ENCODE peak calls at places on chromosome 6, in eight cellular contexts. R is AG10803, D is epithelial cell of esophagus, S is cardiac muscle cell, V is IMR-90, N is cardiac fibroblast, U is fibroblast of mammary gland, O is aorta. Z is an unnamed sample.

GRCh38 chr6:149963212-149963461 is 606 bp upstream of the ULBP1 start:
- DNase-seq in O (no peak), N (peak; percentile 50), R (peak; percentile 64), D (peak; percentile 37), U (no peak), S (peak; percentile 40), V (peak; percentile 40), Z (no peak)

GRCh38 chr6:32641122-32641521 is 3.9 kb downstream of the HLA-DQA1 start:
- DNase-seq in N (no peak), U (no peak), O (no peak), S (no peak), V (no peak), R (no peak), D (no peak), Z (no peak)

GRCh38 chr6:39962831-39963230 is 28.6 kb upstream of the MOCS1 start:
- DNase-seq in N (peak; percentile 71), S (no peak), R (peak; percentile 50), U (no peak), O (no peak), V (peak; percentile 70), D (no peak), Z (no peak)

GRCh38 chr6:170134077-170135040 is 156.5 kb downstream of the DLL1 start:
- DNase-seq in R (no peak), D (no peak), N (no peak), S (peak; percentile 62), U (no peak), O (peak; percentile 74), V (no peak), Z (no peak)

GRCh38 chr6:2990179-2990931 is 9.3 kb upstream of the NQO2 start:
- DNase-seq in U (peak; percentile 26), V (no peak), O (no peak), R (peak; percentile 44), N (peak; percentile 48), S (peak; percentile 48), D (peak; percentile 42), Z (no peak)

GRCh38 chr6:90375681-90376439 is 79.2 kb upstream of the BACH2 start:
- DNase-seq in D (peak; percentile 41), O (no peak), R (peak; percentile 72), N (peak; percentile 54), U (peak; percentile 90), V (peak; percentile 87), S (peak; percentile 42), Z (no peak)

GRCh38 chr6:116190550-116190949 is 63.3 kb downstream of the TSPYL4 start:
- DNase-seq in V (peak; percentile 88), N (peak; percentile 80), U (peak; percentile 74), D (no peak), S (peak; percentile 93), R (peak; percentile 94), O (no peak), Z (no peak)

GRCh38 chr6:16316741-16317251 is 78.4 kb downstream of the GMPR start:
- DNase-seq in S (peak; percentile 48), V (peak; percentile 89), N (peak; percentile 64), U (peak; percentile 83), D (peak; percentile 61), R (peak; percentile 45), O (no peak), Z (no peak)

GRCh38 chr6:97850458-97851218 is 567.6 kb upstream of the MMS22L start:
- DNase-seq in U (peak; percentile 63), N (no peak), V (no peak), S (peak; percentile 3), D (peak; percentile 20), R (peak; percentile 37), O (no peak), Z (no peak)
- H3K4me3 ChIP-seq in U (no peak overlapping the region), N (no peak overlapping the region), V (no peak overlapping the region), S (no peak overlapping the region), D (no peak overlapping the region), R (peak overlapping the region; percentile 21), O (no peak overlapping the region), Z (no peak overlapping the region)

GRCh38 chr6:12605888-12606345 is 110.7 kb upstream of the PHACTR1 start:
- DNase-seq in U (peak; percentile 71), D (peak; percentile 85), O (no peak), S (peak; percentile 79), R (peak; percentile 74), V (peak; percentile 75), N (peak; percentile 84), Z (no peak)
- H3K4me3 ChIP-seq in U (no peak overlapping the region), D (no peak overlapping the region), O (no peak overlapping the region), S (no peak overlapping the region), R (no peak overlapping the region), V (no peak overlapping the region), N (no peak overlapping the region), Z (no peak overlapping the region)

DNA sequence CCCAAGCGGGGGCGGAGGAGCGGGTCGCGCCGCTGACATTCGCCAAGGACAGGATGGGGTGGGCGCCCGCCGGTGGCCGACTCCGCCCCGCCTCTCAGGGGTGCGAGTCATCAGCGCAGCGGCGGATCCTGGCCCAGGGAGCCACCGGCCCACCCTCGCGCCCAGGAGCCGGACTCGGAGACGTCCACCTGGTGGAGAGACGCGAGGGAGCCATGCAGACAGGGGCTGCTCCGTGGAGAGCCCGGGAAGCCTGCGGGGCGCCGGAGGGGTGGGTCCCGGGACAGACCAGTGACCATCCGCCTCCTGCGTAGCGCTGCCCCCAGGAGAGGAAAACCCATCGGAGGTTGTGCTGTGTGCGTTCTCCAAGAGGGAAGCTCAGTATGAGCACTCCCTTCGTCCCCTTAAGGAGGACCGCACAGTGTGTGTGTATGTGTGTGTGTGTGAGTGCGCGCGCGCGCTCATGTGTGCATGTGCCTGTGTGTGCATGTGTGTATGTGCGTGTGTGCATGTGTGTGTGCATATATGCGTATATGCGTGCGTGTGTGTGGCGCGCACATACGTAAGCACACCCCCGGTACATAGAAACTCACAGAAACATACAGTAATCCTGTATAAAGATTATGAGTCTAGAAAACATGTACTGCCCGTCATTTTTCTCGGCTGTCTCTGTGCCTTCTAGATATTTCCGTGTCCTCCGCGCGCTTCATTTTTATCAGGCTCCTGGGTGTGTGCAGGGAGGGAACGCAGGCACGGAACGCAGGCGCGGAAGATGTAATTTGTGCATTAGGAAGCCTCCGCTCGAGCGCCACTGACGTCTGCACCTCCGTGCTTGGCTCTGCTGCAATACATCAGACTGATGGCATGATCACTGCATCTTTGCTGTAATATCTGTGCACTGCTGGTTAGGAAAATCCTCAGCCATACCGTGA is 158.9 kb downstream of the TBXT start:
- DNase-seq in D (no peak), R (peak; percentile 68), U (peak; percentile 73), S (peak; percentile 84), V (peak; percentile 88), N (peak; percentile 65), O (no peak), Z (no peak)
- H3K4me3 ChIP-seq in D (no peak overlapping the region), R (peak overlapping the region; percentile 64), U (peak overlapping the region; percentile 29), S (peak overlapping the region; percentile 43), V (peak overlapping the region; percentile 48), N (peak overlapping the region; percentile 46), O (no peak overlapping the region), Z (peak overlapping the region; percentile 42)

GRCh38 chr6:28791002-28791383 is 132.8 kb downstream of the TRIM27 start:
- DNase-seq in N (no peak), U (no peak), S (no peak), R (no peak), O (no peak), D (no peak), V (no peak), Z (no peak)
- H3K4me3 ChIP-seq in N (no peak overlapping the region), U (no peak overlapping the region), S (no peak overlapping the region), R (no peak overlapping the region), O (no peak overlapping the region), D (no peak overlapping the region), V (no peak overlapping the region), Z (no peak overlapping the region)

DNA sequence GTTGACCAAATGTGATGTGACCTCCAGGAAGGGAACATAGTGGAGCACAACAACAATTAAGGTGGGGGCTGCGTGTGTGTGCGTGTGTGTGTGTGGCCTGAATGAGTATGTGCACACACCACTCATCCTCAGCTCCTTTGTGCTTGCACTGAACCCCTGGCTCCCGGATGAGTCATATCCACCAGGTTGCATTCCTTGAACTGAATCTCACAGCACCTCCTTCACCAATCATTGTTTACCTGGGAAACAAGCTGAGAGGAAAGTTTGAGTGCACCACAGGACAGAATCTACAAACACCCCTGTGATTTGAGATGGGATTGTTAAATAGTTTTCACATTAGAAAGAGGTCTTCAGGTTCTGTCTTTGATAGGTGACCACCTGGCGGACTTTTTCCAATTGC is 33.7 kb upstream of the GPR6 start:
- DNase-seq in D (peak; percentile 91), U (no peak), S (no peak), V (no peak), R (no peak), O (no peak), N (no peak), Z (no peak)
- H3K4me3 ChIP-seq in D (no peak overlapping the region), U (no peak overlapping the region), S (no peak overlapping the region), V (no peak overlapping the region), R (no peak overlapping the region), O (no peak overlapping the region), N (no peak overlapping the region), Z (no peak overlapping the region)

GRCh38 chr6:31558318-31558625 is 10.9 kb downstream of the NFKBIL1 start:
- DNase-seq in N (no peak), O (no peak), V (no peak), S (no peak), U (no peak), R (no peak), D (no peak), Z (no peak)

GRCh38 chr6:31560697-31561058 is 11.4 kb upstream of the LTA start:
- DNase-seq in R (no peak), S (no peak), V (no peak), U (no peak), N (no peak), O (no peak), D (no peak), Z (no peak)

GRCh38 chr6:31558631-31559500 is 11.5 kb downstream of the NFKBIL1 start:
- DNase-seq in S (peak; percentile 52), R (peak; percentile 48), V (no peak), U (no peak), D (no peak), N (peak; percentile 58), O (no peak), Z (no peak)

GRCh38 chr6:31559958-31560696 is 12.0 kb upstream of the LTA start:
- DNase-seq in N (peak; percentile 76), S (peak; percentile 76), U (peak; percentile 64), R (peak; percentile 67), D (peak; percentile 51), V (peak; percentile 52), O (peak; percentile 80), Z (no peak)

GRCh38 chr6:31559606-31559957 is 12.2 kb downstream of the NFKBIL1 start:
- DNase-seq in U (no peak), R (no peak), O (no peak), D (no peak), V (no peak), N (no peak), S (no peak), Z (no peak)
- H3K4me3 ChIP-seq in U (no peak overlapping the region), R (no peak overlapping the region), O (no peak overlapping the region), D (no peak overlapping the region), V (no peak overlapping the region), N (no peak overlapping the region), S (no peak overlapping the region), Z (no peak overlapping the region)

GRCh38 chr6:154537942-154538341 is 27.5 kb upstream of the CNKSR3 start:
- DNase-seq in V (no peak), D (no peak), O (no peak), N (no peak), U (no peak), R (no peak), S (no peak), Z (no peak)
- H3K4me3 ChIP-seq in V (no peak overlapping the region), D (no peak overlapping the region), O (no peak overlapping the region), N (no peak overlapping the region), U (no peak overlapping the region), R (no peak overlapping the region), S (no peak overlapping the region), Z (no peak overlapping the region)

Z was measured in vagina.